ENCODE peak calls at places on chromosomes 7 and 10, in nine cellular contexts. C is brain microvascular endothelial cell, H is dorsolateral prefrontal cortex, E is SK-N-SH, K is prostate gland, B is fibroblast of lung, Y is heart left ventricle, F is A549, U is neural progenitor cell. R is an unnamed sample.

GRCh38 chr7:3559178-3559765 is 258.2 kb downstream of the SDK1 start:
- DNase-seq in C (peak), H (no peak), E (no peak), K (peak), B (peak), Y (peak), F (peak), U (no peak), R (no peak)

GRCh38 chr7:115004121-115004520 is 82.2 kb downstream of the MDFIC start:
- DNase-seq in C (no peak), H (no peak), E (no peak), K (no peak), B (no peak), Y (no peak), F (no peak), U (no peak), R (no peak)

GRCh38 chr10:132679217-132679595 is 106.7 kb downstream of the NKX6-2 start:
- DNase-seq in C (no peak), H (peak), E (no peak), K (no peak), B (no peak), Y (no peak), F (no peak), U (no peak), R (no peak)

GRCh38 chr7:143362126-143362961 is at the start of gene FAM131B:
- DNase-seq in C (no peak), H (no peak), E (peak), K (no peak), B (no peak), Y (no peak), F (no peak), U (peak), R (no peak)

GRCh38 chr7:128408709-128409434 is 910 bp downstream of the IMPDH1 start:
- DNase-seq in C (no peak), H (no peak), E (peak), K (no peak), B (peak), Y (no peak), F (no peak), U (peak), R (no peak)

GRCh38 chr10:123622381-123622780 is 43.8 kb upstream of the GPR26 start:
- DNase-seq in C (no peak), H (no peak), E (no peak), K (no peak), B (no peak), Y (no peak), F (no peak), U (no peak), R (peak)

GRCh38 chr10:124472071-124472470 is 10.4 kb downstream of the LHPP start:
- DNase-seq in C (no peak), H (no peak), E (no peak), K (no peak), B (no peak), Y (no peak), F (no peak), U (no peak), R (no peak)

GRCh38 chr10:121183241-121183640 is 332.1 kb downstream of the WDR11 start:
- DNase-seq in C (no peak), H (no peak), E (no peak), K (no peak), B (no peak), Y (no peak), F (no peak), U (no peak), R (no peak)

GRCh38 chr10:70827358-70827757 is 11.6 kb downstream of the SGPL1 start:
- DNase-seq in C (no peak), H (no peak), E (no peak), K (no peak), B (no peak), Y (no peak), F (no peak), U (no peak), R (no peak)

GRCh38 chr7:151727579-151728285 is 149.2 kb downstream of the PRKAG2 start:
- DNase-seq in C (peak), H (no peak), E (peak), K (peak), B (peak), Y (peak), F (peak), U (peak), R (peak)

GRCh38 chr7:140005754-140006503 is 56.8 kb downstream of the PARP12 start:
- DNase-seq in C (peak), H (no peak), E (no peak), K (no peak), B (peak), Y (no peak), F (peak), U (peak), R (no peak)

GRCh38 chr7:27661776-27662489 is 750 bp downstream of the HIBADH start:
- DNase-seq in C (no peak), H (no peak), E (peak), K (peak), B (peak), Y (peak), F (no peak), U (no peak), R (peak)

GRCh38 chr7:32378991-32379390 is 111.2 kb downstream of the LSM5 start:
- DNase-seq in C (no peak), H (no peak), E (no peak), K (no peak), B (no peak), Y (no peak), F (no peak), U (no peak), R (no peak)

GRCh38 chr7:46486264-46487206 is 565.5 kb upstream of the IGFBP3 start:
- DNase-seq in C (peak), H (no peak), E (no peak), K (no peak), B (peak), Y (peak), F (peak), U (no peak), R (peak)

GRCh38 chr10:114306116-114306973 is 67.3 kb downstream of the VWA2 start:
- DNase-seq in C (peak), H (no peak), E (no peak), K (no peak), B (peak), Y (no peak), F (peak), U (no peak), R (peak)

GRCh38 chr10:84026821-84027257 is 112.5 kb upstream of the GHITM start:
- DNase-seq in C (no peak), H (no peak), E (peak), K (no peak), B (no peak), Y (no peak), F (no peak), U (peak), R (no peak)

GRCh38 chr7:818031-818699 is 14.1 kb upstream of the SUN1 start:
- DNase-seq in C (peak), H (no peak), E (no peak), K (no peak), B (peak), Y (no peak), F (peak), U (no peak), R (no peak)
- H3K4me3 ChIP-seq in C (no peak), H (peak), E (no peak), K (no peak), B (peak), Y (no peak), F (no peak), U (peak), R (peak)

GRCh38 chr10:10462116-10462515 is 555.6 kb upstream of the CELF2 start:
- DNase-seq in C (no peak), H (peak), E (no peak), K (no peak), B (no peak), Y (no peak), F (no peak), U (peak), R (no peak)
- H3K27ac ChIP-seq in C (no peak), H (peak), E (no peak), K (no peak), B (no peak), Y (no peak), F (no peak), U (no peak), R (no peak)

DNA sequence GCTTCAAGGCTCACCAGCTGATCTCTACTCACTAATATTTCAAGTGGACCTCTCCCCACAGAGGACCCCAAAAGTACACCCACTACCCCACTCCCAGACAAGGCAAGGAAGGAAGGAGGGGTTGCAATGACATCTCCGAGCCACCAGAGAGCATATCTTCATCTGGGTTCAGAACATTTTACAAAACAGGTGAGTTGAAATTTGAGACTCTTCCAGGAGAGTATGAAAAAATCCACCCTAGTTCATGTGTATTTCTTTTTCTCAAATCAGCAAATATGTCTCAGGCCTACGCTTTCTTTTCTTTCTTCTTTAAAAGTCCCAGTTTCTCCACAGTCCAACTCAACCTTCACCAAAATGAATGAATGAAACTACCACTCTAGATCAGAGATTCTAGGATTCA is 61.9 kb downstream of the SGMS1 start:
- DNase-seq in C (no peak), H (no peak), E (peak), K (no peak), B (peak), Y (no peak), F (peak), U (no peak), R (no peak)
- TF ChIP-seq CTCF in C (peak), H (peak), E (peak), K (peak), B (peak), Y (peak), F (peak), U (peak), R (no peak)

GRCh38 chr10:119131512-119132240 is 27.8 kb downstream of the DENND10 start:
- DNase-seq in C (no peak), H (no peak), E (no peak), K (no peak), B (peak), Y (no peak), F (no peak), U (no peak), R (no peak)
- H3K4me3 ChIP-seq in C (no peak), H (peak), E (no peak), K (no peak), B (peak), Y (no peak), F (peak), U (no peak), R (peak)

DNA sequence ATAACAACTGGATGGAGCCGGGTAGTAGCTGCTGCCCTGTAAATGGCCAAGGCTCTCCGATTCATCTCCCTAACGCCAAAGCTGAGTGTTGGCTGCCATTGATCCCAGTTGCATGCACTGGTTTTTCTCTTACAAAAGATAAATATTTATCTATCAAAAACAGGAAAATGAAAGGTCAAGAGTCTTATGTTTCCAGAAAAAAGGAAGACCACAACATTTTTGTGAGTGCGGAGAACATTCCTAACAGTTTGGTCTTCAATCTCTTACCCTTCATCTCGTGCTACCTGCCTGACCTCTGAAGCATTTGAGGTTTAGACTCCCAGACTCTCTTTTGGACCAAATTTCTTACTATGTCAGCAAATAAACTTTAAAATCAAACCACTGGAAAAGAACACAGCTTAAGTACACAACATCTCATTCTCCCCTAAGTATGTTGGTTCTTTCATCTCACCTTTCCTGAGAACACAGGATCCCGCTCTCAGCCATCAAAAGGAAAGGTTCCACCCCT is 61.6 kb downstream of the SORBS1 start:
- DNase-seq in C (no peak), H (no peak), E (no peak), K (no peak), B (no peak), Y (no peak), F (no peak), U (no peak), R (no peak)
- H3K27ac ChIP-seq in C (no peak), H (no peak), E (no peak), K (no peak), B (no peak), Y (peak), F (no peak), U (no peak), R (no peak)